ENCODE peak calls at places on chromosomes 13 and 19, in nine cellular contexts. One of them, this sample, is unnamed.

GRCh38 chr19:19746286-19747213 is 13.6 kb upstream of the ZNF14 start:
- DNase-seq in fibroblast of mammary gland: no peak
- DNase-seq in BE2C: no peak
- DNase-seq in fibroblast of lung: no peak
- DNase-seq in SK-N-SH: peak; percentile 15
- DNase-seq in cardiac fibroblast: no peak
- DNase-seq in brain microvascular endothelial cell: no peak
- DNase-seq in DND-41: no peak
- DNase-seq in foreskin fibroblast: no peak
- DNase-seq in this sample: no peak

GRCh38 chr19:21698215-21698614 is 69.2 kb downstream of the ZNF100 start:
- DNase-seq in fibroblast of mammary gland: peak; percentile 18
- DNase-seq in cardiac fibroblast: peak; percentile 42
- DNase-seq in fibroblast of lung: peak; percentile 24
- DNase-seq in SK-N-SH: peak; percentile 47
- DNase-seq in brain microvascular endothelial cell: no peak
- DNase-seq in foreskin fibroblast: peak; percentile 16
- DNase-seq in BE2C: no peak
- DNase-seq in DND-41: no peak
- DNase-seq in this sample: no peak

GRCh38 chr13:83752141-83752540 is 130.1 kb downstream of the SLITRK1 start:
- DNase-seq in DND-41: no peak
- DNase-seq in BE2C: no peak
- DNase-seq in SK-N-SH: no peak
- DNase-seq in fibroblast of mammary gland: peak; percentile 16
- DNase-seq in cardiac fibroblast: peak; percentile 42
- DNase-seq in fibroblast of lung: peak; percentile 5
- DNase-seq in brain microvascular endothelial cell: peak; percentile 31
- DNase-seq in foreskin fibroblast: peak; percentile 38
- DNase-seq in this sample: no peak

GRCh38 chr19:2296141-2296540 is 11.8 kb downstream of the LINGO3 start:
- DNase-seq in brain microvascular endothelial cell: no peak
- DNase-seq in fibroblast of mammary gland: no peak
- DNase-seq in SK-N-SH: no peak
- DNase-seq in DND-41: no peak
- DNase-seq in fibroblast of lung: no peak
- DNase-seq in BE2C: no peak
- DNase-seq in foreskin fibroblast: no peak
- DNase-seq in cardiac fibroblast: no peak
- DNase-seq in this sample: no peak

GRCh38 chr13:45870232-45870631 is 18.7 kb upstream of the SIAH3 start:
- DNase-seq in cardiac fibroblast: no peak
- DNase-seq in SK-N-SH: no peak
- DNase-seq in foreskin fibroblast: no peak
- DNase-seq in BE2C: no peak
- DNase-seq in DND-41: no peak
- DNase-seq in brain microvascular endothelial cell: no peak
- DNase-seq in fibroblast of lung: no peak
- DNase-seq in fibroblast of mammary gland: no peak
- DNase-seq in this sample: no peak

GRCh38 chr19:4140237-4140711 is 13.2 kb upstream of the CREB3L3 start:
- DNase-seq in brain microvascular endothelial cell: peak; percentile 38
- DNase-seq in SK-N-SH: peak; percentile 86
- DNase-seq in fibroblast of mammary gland: peak; percentile 74
- DNase-seq in DND-41: peak; percentile 36
- DNase-seq in cardiac fibroblast: peak; percentile 77
- DNase-seq in foreskin fibroblast: peak; percentile 82
- DNase-seq in BE2C: peak; percentile 66
- DNase-seq in fibroblast of lung: peak; percentile 76
- DNase-seq in this sample: no peak

GRCh38 chr13:78241278-78241919 is 322.8 kb upstream of the EDNRB start:
- DNase-seq in brain microvascular endothelial cell: peak; percentile 12
- DNase-seq in DND-41: peak; percentile 44
- DNase-seq in BE2C: peak; percentile 74
- DNase-seq in foreskin fibroblast: peak; percentile 4
- DNase-seq in cardiac fibroblast: peak; percentile 67
- DNase-seq in fibroblast of lung: peak; percentile 60
- DNase-seq in fibroblast of mammary gland: peak; percentile 46
- DNase-seq in SK-N-SH: peak; percentile 49
- DNase-seq in this sample: no peak

GRCh38 chr13:38566526-38566925 is 120.4 kb upstream of the FREM2 start:
- DNase-seq in DND-41: no peak
- DNase-seq in cardiac fibroblast: no peak
- DNase-seq in foreskin fibroblast: peak; percentile 6
- DNase-seq in brain microvascular endothelial cell: no peak
- DNase-seq in fibroblast of lung: no peak
- DNase-seq in BE2C: peak; percentile 62
- DNase-seq in SK-N-SH: peak; percentile 21
- DNase-seq in fibroblast of mammary gland: no peak
- DNase-seq in this sample: no peak

GRCh38 chr19:54160948-54161347 is 1.4 kb upstream of the LENG1 start:
- DNase-seq in fibroblast of mammary gland: no peak
- DNase-seq in BE2C: no peak
- DNase-seq in fibroblast of lung: no peak
- DNase-seq in DND-41: no peak
- DNase-seq in cardiac fibroblast: no peak
- DNase-seq in brain microvascular endothelial cell: no peak
- DNase-seq in SK-N-SH: no peak
- DNase-seq in foreskin fibroblast: no peak
- DNase-seq in this sample: no peak

GRCh38 chr13:98755116-98755515 is 2.6 kb upstream of the SLC15A1 start:
- DNase-seq in SK-N-SH: no peak
- DNase-seq in brain microvascular endothelial cell: no peak
- DNase-seq in cardiac fibroblast: no peak
- DNase-seq in fibroblast of lung: no peak
- DNase-seq in DND-41: no peak
- DNase-seq in fibroblast of mammary gland: no peak
- DNase-seq in foreskin fibroblast: no peak
- DNase-seq in BE2C: no peak
- DNase-seq in this sample: no peak

GRCh38 chr19:55261671-55262126 is 2.9 kb upstream of the PPP6R1 start:
- DNase-seq in BE2C: no peak
- DNase-seq in cardiac fibroblast: no peak
- DNase-seq in DND-41: no peak
- DNase-seq in foreskin fibroblast: no peak
- DNase-seq in SK-N-SH: peak; percentile 32
- DNase-seq in fibroblast of mammary gland: no peak
- DNase-seq in fibroblast of lung: no peak
- DNase-seq in brain microvascular endothelial cell: no peak
- DNase-seq in this sample: no peak

GRCh38 chr13:100483836-100484381 is 104.7 kb downstream of the GGACT start:
- DNase-seq in cardiac fibroblast: no peak
- DNase-seq in fibroblast of lung: no peak
- DNase-seq in DND-41: no peak
- DNase-seq in BE2C: no peak
- DNase-seq in SK-N-SH: no peak
- DNase-seq in foreskin fibroblast: no peak
- DNase-seq in fibroblast of mammary gland: no peak
- DNase-seq in brain microvascular endothelial cell: no peak
- DNase-seq in this sample: no peak

GRCh38 chr13:93882086-93882651 is 597.3 kb downstream of the DCT start:
- DNase-seq in SK-N-SH: no peak
- DNase-seq in fibroblast of lung: peak; percentile 52
- DNase-seq in BE2C: no peak
- DNase-seq in fibroblast of mammary gland: peak; percentile 46
- DNase-seq in brain microvascular endothelial cell: no peak
- DNase-seq in DND-41: no peak
- DNase-seq in foreskin fibroblast: peak; percentile 52
- DNase-seq in cardiac fibroblast: peak; percentile 10
- DNase-seq in this sample: no peak

GRCh38 chr19:43708716-43709115 is 7.2 kb upstream of the IRGC start:
- DNase-seq in BE2C: no peak
- DNase-seq in fibroblast of mammary gland: no peak
- DNase-seq in fibroblast of lung: no peak
- DNase-seq in DND-41: no peak
- DNase-seq in SK-N-SH: no peak
- DNase-seq in foreskin fibroblast: no peak
- DNase-seq in brain microvascular endothelial cell: no peak
- DNase-seq in cardiac fibroblast: no peak
- DNase-seq in this sample: no peak

GRCh38 chr13:104740616-104741222 is 1674.5 kb upstream of the SLC10A2 start:
- DNase-seq in DND-41: no peak
- DNase-seq in BE2C: peak; percentile 73
- DNase-seq in fibroblast of lung: no peak
- DNase-seq in brain microvascular endothelial cell: no peak
- DNase-seq in SK-N-SH: no peak
- DNase-seq in fibroblast of mammary gland: no peak
- DNase-seq in foreskin fibroblast: no peak
- DNase-seq in cardiac fibroblast: no peak
- DNase-seq in this sample: no peak

GRCh38 chr13:61013782-61014181 is 401.9 kb downstream of the PCDH20 start:
- DNase-seq in cardiac fibroblast: no peak
- DNase-seq in brain microvascular endothelial cell: no peak
- DNase-seq in BE2C: no peak
- DNase-seq in foreskin fibroblast: no peak
- DNase-seq in SK-N-SH: no peak
- DNase-seq in DND-41: no peak
- DNase-seq in fibroblast of mammary gland: no peak
- DNase-seq in fibroblast of lung: no peak
- DNase-seq in this sample: no peak

GRCh38 chr19:35736913-35737886 is 5.1 kb downstream of the IGFLR1 start:
- DNase-seq in SK-N-SH: no peak
- DNase-seq in fibroblast of lung: no peak
- DNase-seq in cardiac fibroblast: no peak
- DNase-seq in brain microvascular endothelial cell: no peak
- DNase-seq in fibroblast of mammary gland: no peak
- DNase-seq in foreskin fibroblast: peak; percentile 34
- DNase-seq in DND-41: no peak
- DNase-seq in BE2C: no peak
- DNase-seq in this sample: no peak

GRCh38 chr19:18439025-18439909 is 1.3 kb upstream of the ISYNA1 start:
- DNase-seq in foreskin fibroblast: peak; percentile 80
- DNase-seq in fibroblast of lung: no peak
- DNase-seq in SK-N-SH: no peak
- DNase-seq in DND-41: no peak
- DNase-seq in cardiac fibroblast: peak; percentile 60
- DNase-seq in fibroblast of mammary gland: peak; percentile 54
- DNase-seq in brain microvascular endothelial cell: peak; percentile 68
- DNase-seq in BE2C: no peak
- DNase-seq in this sample: no peak

GRCh38 chr13:97333983-97334382 is 100.0 kb upstream of the RAP2A start:
- DNase-seq in fibroblast of mammary gland: peak; percentile 46
- DNase-seq in DND-41: no peak
- DNase-seq in foreskin fibroblast: no peak
- DNase-seq in BE2C: no peak
- DNase-seq in cardiac fibroblast: peak; percentile 20
- DNase-seq in SK-N-SH: no peak
- DNase-seq in brain microvascular endothelial cell: no peak
- DNase-seq in fibroblast of lung: no peak
- DNase-seq in this sample: no peak

GRCh38 chr19:1251233-1251502 is 2.8 kb downstream of the MIDN start:
- DNase-seq in SK-N-SH: peak; percentile 62
- DNase-seq in fibroblast of lung: peak; percentile 63
- DNase-seq in BE2C: peak; percentile 79
- DNase-seq in cardiac fibroblast: peak; percentile 79
- DNase-seq in brain microvascular endothelial cell: peak; percentile 49
- DNase-seq in DND-41: peak; percentile 83
- DNase-seq in fibroblast of mammary gland: peak; percentile 65
- DNase-seq in foreskin fibroblast: peak; percentile 77
- DNase-seq in this sample: no peak
- H3K4me3 ChIP-seq in SK-N-SH: peak overlapping the region; percentile 79
- H3K4me3 ChIP-seq in fibroblast of lung: peak overlapping the region; percentile 95
- H3K4me3 ChIP-seq in BE2C: peak overlapping the region; percentile 78
- H3K4me3 ChIP-seq in cardiac fibroblast: peak overlapping the region; percentile 67
- H3K4me3 ChIP-seq in brain microvascular endothelial cell: peak overlapping the region; percentile 79
- H3K4me3 ChIP-seq in DND-41: peak overlapping the region; percentile 93
- H3K4me3 ChIP-seq in fibroblast of mammary gland: peak overlapping the region; percentile 77
- H3K4me3 ChIP-seq in foreskin fibroblast: peak overlapping the region; percentile 89
- H3K4me3 ChIP-seq in this sample: peak overlapping the region; percentile 73

GRCh38 chr13:30255696-30256095 is 51.7 kb downstream of the KATNAL1 start:
- DNase-seq in BE2C: no peak
- DNase-seq in cardiac fibroblast: no peak
- DNase-seq in SK-N-SH: no peak
- DNase-seq in DND-41: no peak
- DNase-seq in foreskin fibroblast: peak; percentile 14
- DNase-seq in fibroblast of lung: peak; percentile 33
- DNase-seq in fibroblast of mammary gland: peak; percentile 25
- DNase-seq in brain microvascular endothelial cell: no peak
- DNase-seq in this sample: no peak
- TF ChIP-seq CTCF in BE2C: no peak
- TF ChIP-seq CTCF in cardiac fibroblast: no peak
- TF ChIP-seq CTCF in SK-N-SH: peak; percentile 41
- TF ChIP-seq CTCF in DND-41: peak; percentile 9
- TF ChIP-seq CTCF in foreskin fibroblast: no peak
- TF ChIP-seq CTCF in fibroblast of lung: no peak
- TF ChIP-seq CTCF in fibroblast of mammary gland: peak; percentile 5
- TF ChIP-seq CTCF in brain microvascular endothelial cell: no peak
- TF ChIP-seq CTCF in this sample: no peak

GRCh38 chr19:47018923-47019322 is 714 bp upstream of the NPAS1 start:
- DNase-seq in cardiac fibroblast: no peak
- DNase-seq in fibroblast of lung: no peak
- DNase-seq in fibroblast of mammary gland: no peak
- DNase-seq in BE2C: no peak
- DNase-seq in brain microvascular endothelial cell: no peak
- DNase-seq in foreskin fibroblast: no peak
- DNase-seq in SK-N-SH: no peak
- DNase-seq in DND-41: no peak
- DNase-seq in this sample: no peak

GRCh38 chr19:47020992-47021496 is 1.4 kb downstream of the NPAS1 start:
- DNase-seq in fibroblast of lung: no peak
- DNase-seq in cardiac fibroblast: no peak
- DNase-seq in foreskin fibroblast: peak; percentile 23
- DNase-seq in brain microvascular endothelial cell: no peak
- DNase-seq in DND-41: no peak
- DNase-seq in BE2C: no peak
- DNase-seq in SK-N-SH: peak; percentile 65
- DNase-seq in fibroblast of mammary gland: no peak
- DNase-seq in this sample: no peak

GRCh38 chr19:47020132-47020805 is 632 bp downstream of the NPAS1 start:
- DNase-seq in fibroblast of lung: no peak
- DNase-seq in fibroblast of mammary gland: no peak
- DNase-seq in brain microvascular endothelial cell: no peak
- DNase-seq in foreskin fibroblast: peak; percentile 50
- DNase-seq in DND-41: no peak
- DNase-seq in cardiac fibroblast: no peak
- DNase-seq in SK-N-SH: peak; percentile 56
- DNase-seq in BE2C: no peak
- DNase-seq in this sample: no peak

GRCh38 chr19:47021536-47022139 is 2.0 kb downstream of the NPAS1 start:
- DNase-seq in fibroblast of lung: no peak
- DNase-seq in BE2C: no peak
- DNase-seq in foreskin fibroblast: peak; percentile 56
- DNase-seq in brain microvascular endothelial cell: no peak
- DNase-seq in DND-41: no peak
- DNase-seq in fibroblast of mammary gland: no peak
- DNase-seq in cardiac fibroblast: no peak
- DNase-seq in SK-N-SH: peak; percentile 69
- DNase-seq in this sample: no peak

GRCh38 chr19:47019431-47020041 is at the start of gene NPAS1:
- DNase-seq in SK-N-SH: peak; percentile 75
- DNase-seq in fibroblast of mammary gland: no peak
- DNase-seq in fibroblast of lung: no peak
- DNase-seq in foreskin fibroblast: peak; percentile 30
- DNase-seq in DND-41: no peak
- DNase-seq in brain microvascular endothelial cell: no peak
- DNase-seq in cardiac fibroblast: no peak
- DNase-seq in BE2C: no peak
- DNase-seq in this sample: no peak
- H3K4me3 ChIP-seq in SK-N-SH: peak within 1 kb of the TSS; percentile 35
- H3K4me3 ChIP-seq in fibroblast of mammary gland: peak within 1 kb of the TSS; percentile 19
- H3K4me3 ChIP-seq in fibroblast of lung: no peak within 1 kb of the TSS
- H3K4me3 ChIP-seq in foreskin fibroblast: peak within 1 kb of the TSS; percentile 42
- H3K4me3 ChIP-seq in DND-41: no peak within 1 kb of the TSS
- H3K4me3 ChIP-seq in brain microvascular endothelial cell: peak within 1 kb of the TSS; percentile 17
- H3K4me3 ChIP-seq in cardiac fibroblast: peak within 1 kb of the TSS; percentile 43
- H3K4me3 ChIP-seq in BE2C: no peak within 1 kb of the TSS
- H3K4me3 ChIP-seq in this sample: peak within 1 kb of the TSS; percentile 47

GRCh38 chr13:73849292-73849691 is 284.9 kb downstream of the KLF12 start:
- DNase-seq in cardiac fibroblast: peak; percentile 67
- DNase-seq in DND-41: peak; percentile 48
- DNase-seq in fibroblast of lung: peak; percentile 57
- DNase-seq in BE2C: peak; percentile 46
- DNase-seq in brain microvascular endothelial cell: peak; percentile 47
- DNase-seq in SK-N-SH: no peak
- DNase-seq in foreskin fibroblast: peak; percentile 58
- DNase-seq in fibroblast of mammary gland: peak; percentile 58
- DNase-seq in this sample: no peak
- TF ChIP-seq CTCF in cardiac fibroblast: peak; percentile 66
- TF ChIP-seq CTCF in DND-41: peak; percentile 58
- TF ChIP-seq CTCF in fibroblast of lung: peak; percentile 48
- TF ChIP-seq CTCF in BE2C: peak; percentile 68
- TF ChIP-seq CTCF in brain microvascular endothelial cell: peak; percentile 71
- TF ChIP-seq CTCF in SK-N-SH: peak; percentile 62
- TF ChIP-seq CTCF in foreskin fibroblast: peak; percentile 48
- TF ChIP-seq CTCF in fibroblast of mammary gland: peak; percentile 51
- TF ChIP-seq CTCF in this sample: peak; percentile 51